ENCODE peak calls at places on chromosomes 12 and 14, in nine cellular contexts. K is suprapubic skin, X is K562, J is stomach, I is GM12878, L is HepG2, O is sigmoid colon, F is SK-N-SH, Z is transverse colon. N is an unnamed sample.

GRCh38 chr12:103742349-103742784 is 98.7 kb downstream of the NT5DC3 start:
- DNase-seq in O (no peak), K (no peak), I (no peak), J (peak; percentile 27), F (peak; percentile 28), X (no peak), Z (peak; percentile 59), L (no peak), N (no peak)

GRCh38 chr14:33475623-33476022 is 475.3 kb downstream of the EGLN3 start:
- DNase-seq in I (no peak), F (peak; percentile 56), O (no peak), J (peak; percentile 47), K (no peak), L (peak; percentile 58), Z (peak; percentile 73), X (no peak), N (no peak)

GRCh38 chr12:111069886-111070285 is 149.5 kb upstream of the MYL2 start:
- DNase-seq in I (no peak), X (no peak), J (no peak), O (no peak), K (no peak), Z (no peak), L (no peak), F (no peak), N (no peak)

GRCh38 chr14:34354556-34354955 is 107.5 kb downstream of the SPTSSA start:
- DNase-seq in F (no peak), L (no peak), J (no peak), O (no peak), I (no peak), K (no peak), Z (no peak), X (no peak), N (no peak)

GRCh38 chr14:70641548-70642312 is at the start of gene TTC9:
- DNase-seq in X (peak; percentile 53), J (peak; percentile 31), Z (peak; percentile 22), O (no peak), L (no peak), K (no peak), F (peak; percentile 89), I (no peak), N (no peak)

GRCh38 chr14:98684486-98684885 is 587.5 kb downstream of the BCL11B start:
- DNase-seq in J (no peak), K (no peak), O (no peak), F (no peak), X (no peak), Z (no peak), L (no peak), I (no peak), N (peak; percentile 79)

GRCh38 chr12:86376052-86376451 is 119.9 kb upstream of the MGAT4C start:
- DNase-seq in F (peak; percentile 17), K (no peak), Z (no peak), O (no peak), X (no peak), I (no peak), J (no peak), L (peak; percentile 2), N (no peak)

GRCh38 chr14:30753452-30753851 is 120.9 kb upstream of the COCH start:
- DNase-seq in Z (no peak), X (no peak), F (no peak), K (no peak), I (no peak), O (no peak), L (no peak), J (no peak), N (no peak)

GRCh38 chr14:64919215-64919614 is 5.0 kb downstream of the CHURC1 start:
- DNase-seq in I (no peak), K (no peak), X (no peak), L (no peak), F (no peak), Z (no peak), J (no peak), O (no peak), N (no peak)

GRCh38 chr12:20852649-20853048 is 42.1 kb downstream of the SLCO1B3 start:
- DNase-seq in X (no peak), I (no peak), J (no peak), O (no peak), Z (no peak), K (no peak), F (no peak), L (no peak), N (no peak)

GRCh38 chr12:116244474-116245090 is 32.9 kb downstream of the MED13L start:
- DNase-seq in Z (no peak), K (no peak), I (no peak), L (no peak), F (no peak), X (no peak), O (no peak), J (no peak), N (no peak)

GRCh38 chr14:92603309-92604257 is 90.0 kb downstream of the RIN3 start:
- DNase-seq in L (no peak), X (no peak), I (no peak), F (no peak), O (peak; percentile 93), K (no peak), Z (peak; percentile 43), J (no peak), N (no peak)
- H3K27ac ChIP-seq in L (no peak overlapping the region), X (no peak overlapping the region), I (no peak overlapping the region), F (peak overlapping the region; percentile 58), O (peak overlapping the region; percentile 83), K (no peak overlapping the region), Z (peak overlapping the region; percentile 80), J (peak overlapping the region; percentile 80), N (peak overlapping the region; percentile 91)

DNA sequence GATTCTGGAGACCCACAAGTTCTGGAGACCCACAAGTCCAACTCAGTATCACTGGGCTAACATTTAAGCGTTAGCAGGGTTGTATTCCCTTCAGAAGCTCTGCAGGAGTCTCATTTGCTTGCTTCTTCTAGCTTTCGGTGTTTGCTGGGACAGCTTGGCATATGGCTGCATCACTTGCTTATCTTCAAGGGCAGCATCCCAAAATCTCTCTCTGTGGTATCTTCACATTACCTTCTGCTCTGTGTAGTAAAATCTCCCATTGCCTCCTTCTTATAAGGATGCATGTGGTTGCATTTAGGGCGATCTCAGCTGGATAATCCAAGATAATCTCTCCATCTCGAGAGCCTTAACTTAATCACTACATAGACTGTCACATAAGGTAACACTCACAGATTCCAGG is 7.3 kb upstream of the CNTN1 start:
- DNase-seq in X (no peak), Z (no peak), J (no peak), I (no peak), K (no peak), F (no peak), L (no peak), O (no peak), N (no peak)
- TF ChIP-seq POLR2AphosphoS5 in X (no peak), Z (no peak), J (no peak), I (no peak), K (no peak), F (no peak), L (no peak), O (no peak), N (no peak)

DNA sequence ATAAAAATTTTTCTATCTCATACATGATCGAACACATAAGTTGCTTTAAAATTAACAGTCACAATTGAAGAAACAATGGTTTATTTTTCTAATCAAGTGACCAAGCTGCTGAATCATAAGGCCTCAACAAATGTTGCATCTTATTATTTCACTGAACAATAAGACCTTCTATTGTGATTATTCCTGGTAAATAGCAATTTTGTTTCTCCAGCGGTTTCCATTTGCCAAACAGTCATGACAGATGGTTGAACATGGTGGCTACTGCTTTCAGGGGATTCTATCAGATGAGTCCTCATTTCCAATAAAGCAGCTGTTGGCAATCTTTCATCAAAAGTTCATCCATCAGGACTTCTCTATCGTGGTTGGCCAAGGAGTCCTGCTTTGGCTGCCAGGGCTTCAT is 13.0 kb downstream of the TOMM20L start:
- DNase-seq in L (no peak), F (no peak), K (no peak), O (no peak), I (no peak), J (no peak), X (no peak), Z (no peak), N (no peak)
- TF ChIP-seq EP300 in L (no peak), F (no peak), K (no peak), O (no peak), I (no peak), J (no peak), X (no peak), Z (no peak), N (no peak)

DNA sequence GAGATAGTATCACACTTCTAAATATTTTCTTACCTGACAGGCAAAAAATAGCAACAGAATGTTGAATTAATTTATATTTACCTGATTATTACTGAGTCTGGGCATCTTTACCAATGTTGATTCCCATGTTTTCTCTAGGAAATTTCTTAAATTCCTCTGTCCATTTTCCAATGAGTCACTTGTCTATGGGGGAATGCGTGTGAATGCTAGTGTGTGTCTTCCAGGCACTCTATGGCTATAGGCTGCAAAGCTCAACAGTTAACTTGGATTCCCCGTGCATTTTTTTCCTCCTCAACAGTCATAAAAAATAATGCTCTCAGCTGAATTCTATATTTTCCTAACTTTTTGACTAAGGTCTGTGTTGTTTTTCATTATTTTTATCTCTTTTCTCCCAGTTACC is 1385.8 kb upstream of the FLRT2 start:
- DNase-seq in O (no peak), I (no peak), L (no peak), K (no peak), F (no peak), Z (no peak), X (no peak), J (no peak), N (no peak)
- H3K27ac ChIP-seq in O (no peak overlapping the region), I (no peak overlapping the region), L (no peak overlapping the region), K (no peak overlapping the region), F (no peak overlapping the region), Z (no peak overlapping the region), X (no peak overlapping the region), J (no peak overlapping the region), N (no peak overlapping the region)

DNA sequence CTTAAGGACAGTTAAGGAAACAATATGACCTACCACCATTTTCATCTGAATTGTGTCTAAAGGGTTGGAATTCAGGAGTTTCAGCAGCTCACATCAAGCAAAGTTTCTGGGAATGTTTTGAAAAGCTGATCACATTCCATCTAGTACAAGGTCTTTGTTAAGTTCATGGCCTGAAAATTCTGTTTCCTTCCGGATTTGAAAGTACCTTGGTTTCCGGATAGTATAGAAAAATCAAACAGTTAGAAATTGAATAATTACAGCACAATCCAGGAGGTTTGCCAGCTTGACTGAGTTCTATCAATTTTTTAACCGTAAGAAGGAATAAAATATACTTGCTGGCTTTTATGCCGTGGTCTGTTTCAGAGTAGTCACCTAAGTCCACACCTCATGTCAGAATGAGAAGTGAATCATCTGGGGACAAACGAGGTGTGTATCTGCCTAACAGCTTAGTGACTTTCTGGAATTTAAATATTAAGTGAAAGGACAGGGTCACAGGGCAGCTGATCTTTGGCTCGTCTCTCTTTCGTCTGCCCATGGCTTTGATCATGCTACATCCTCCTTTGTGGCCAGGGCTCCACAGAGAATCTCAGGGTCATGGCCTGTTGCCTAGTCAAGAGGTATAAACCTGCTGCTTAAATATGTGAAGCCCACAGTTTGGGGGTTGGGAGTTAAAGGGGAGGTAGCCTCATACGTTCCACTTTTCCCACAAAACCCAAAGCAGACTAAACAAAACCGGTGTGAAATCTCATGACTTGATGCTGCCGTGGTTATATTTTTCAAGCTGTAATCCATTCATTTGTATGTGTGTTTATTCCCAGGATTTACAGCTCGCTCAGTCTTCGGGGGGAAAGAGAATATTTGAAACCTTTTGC is 136.8 kb downstream of the HMGA2 start:
- DNase-seq in K (no peak), L (peak; percentile 91), J (no peak), Z (no peak), I (no peak), O (no peak), X (no peak), F (no peak), N (no peak)
- TF ChIP-seq POLR2AphosphoS5 in K (no peak), L (no peak), J (no peak), Z (no peak), I (no peak), O (no peak), X (no peak), F (no peak), N (no peak)

GRCh38 chr14:23306113-23306411 is 571 bp upstream of the BCL2L2 start:
- DNase-seq in K (no peak), Z (no peak), J (no peak), F (no peak), X (no peak), O (no peak), L (no peak), I (no peak), N (no peak)
- TF ChIP-seq EP300 in K (no peak), Z (no peak), J (no peak), F (no peak), X (no peak), O (no peak), L (no peak), I (no peak), N (no peak)

N was measured in esophagus muscularis mucosa.